ENCODE peak calls at places on chromosomes 11 and 22, in four cellular contexts. I is endodermal cell, F is prostate gland, E is sigmoid colon. M is an unnamed sample.

GRCh38 chr11:112548641-112549040 is 288.0 kb upstream of the PLET1 start:
- DNase-seq in I (no peak), F (no peak), E (no peak), M (no peak)

GRCh38 chr11:100789500-100789899 is 102.4 kb downstream of the ARHGAP42 start:
- DNase-seq in I (no peak), F (no peak), E (peak; percentile 65), M (no peak)

GRCh38 chr11:131710511-131710910 is 340.1 kb downstream of the NTM start:
- DNase-seq in I (no peak), F (no peak), E (no peak), M (no peak)

GRCh38 chr11:17736921-17737817 is 2.6 kb downstream of the KCNC1 start:
- DNase-seq in I (peak; percentile 46), F (no peak), E (peak; percentile 53), M (no peak)

GRCh38 chr22:24497879-24498278 is 2.7 kb downstream of the UPB1 start:
- DNase-seq in I (no peak), F (no peak), E (no peak), M (no peak)

GRCh38 chr11:30876228-30876627 is 290.1 kb upstream of the MPPED2 start:
- DNase-seq in I (no peak), F (no peak), E (no peak), M (no peak)

GRCh38 chr11:1353383-1354124 is 36.2 kb upstream of the BRSK2 start:
- DNase-seq in I (peak; percentile 69), F (no peak), E (peak; percentile 50), M (peak; percentile 70)

GRCh38 chr11:21257461-21257860 is 588.1 kb downstream of the NELL1 start:
- DNase-seq in I (no peak), F (no peak), E (no peak), M (no peak)

GRCh38 chr11:19970944-19971343 is 189.3 kb downstream of the DBX1 start:
- DNase-seq in I (no peak), F (no peak), E (no peak), M (no peak)

GRCh38 chr11:70203749-70204465 is 811 bp downstream of the FADD start:
- DNase-seq in I (no peak), F (peak; percentile 60), E (peak; percentile 79), M (no peak)

GRCh38 chr22:41844513-41844912 is 11.6 kb downstream of the SREBF2 start:
- DNase-seq in I (no peak), F (peak; percentile 88), E (no peak), M (no peak)

GRCh38 chr22:23269441-23270211 is 89.3 kb downstream of the BCR start:
- DNase-seq in I (peak; percentile 65), F (no peak), E (no peak), M (peak; percentile 81)

GRCh38 chr22:21904250-21904789 is 36.9 kb upstream of the MAPK1 start:
- DNase-seq in I (no peak), F (no peak), E (no peak), M (no peak)

GRCh38 chr11:64226507-64227051 is 505 bp downstream of the NUDT22 start:
- DNase-seq in I (peak; percentile 76), F (no peak), E (peak; percentile 80), M (no peak)

GRCh38 chr11:7595016-7595869 is 78.1 kb downstream of the CYB5R2 start:
- DNase-seq in I (peak; percentile 69), F (no peak), E (no peak), M (peak; percentile 69)

GRCh38 chr11:27215471-27216267 is 147.3 kb downstream of the CCDC34 start:
- DNase-seq in I (peak; percentile 66), F (no peak), E (no peak), M (peak; percentile 17)

GRCh38 chr22:49303781-49304461 is 523.8 kb downstream of the BRD1 start:
- DNase-seq in I (peak; percentile 37), F (no peak), E (peak; percentile 53), M (peak; percentile 35)

GRCh38 chr11:126793596-126793995 is 207.0 kb downstream of the KIRREL3 start:
- DNase-seq in I (no peak), F (no peak), E (no peak), M (no peak)

GRCh38 chr11:106482920-106483761 is 405.7 kb downstream of the AASDHPPT start:
- DNase-seq in I (no peak), F (no peak), E (no peak), M (no peak)

GRCh38 chr22:42611076-42611475 is 3.6 kb downstream of the POLDIP3 start:
- DNase-seq in I (no peak), F (no peak), E (no peak), M (no peak)

GRCh38 chr11:102230911-102231310 is 86.4 kb upstream of the BIRC3 start:
- DNase-seq in I (no peak), F (no peak), E (no peak), M (no peak)

GRCh38 chr22:37498289-37498909 is 12.2 kb upstream of the MFNG start:
- DNase-seq in I (peak; percentile 96), F (no peak), E (no peak), M (peak; percentile 99)

GRCh38 chr22:43148581-43148980 is 2.8 kb upstream of the TSPO start:
- DNase-seq in I (no peak), F (no peak), E (no peak), M (no peak)

GRCh38 chr11:35064114-35064800 is 74.7 kb upstream of the CD44 start:
- DNase-seq in I (no peak), F (no peak), E (no peak), M (no peak)

GRCh38 chr22:26406118-26406517 is 22.9 kb upstream of the ASPHD2 start:
- DNase-seq in I (no peak), F (no peak), E (no peak), M (no peak)

GRCh38 chr11:210122-210802 is 2.8 kb downstream of the RIC8A start:
- DNase-seq in I (no peak), F (no peak), E (peak; percentile 57), M (no peak)
- H3K4me3 ChIP-seq in I (peak overlapping the region; percentile 99), F (no peak overlapping the region), E (no peak overlapping the region), M (no peak overlapping the region)

GRCh38 chr11:62505112-62505783 is 41.4 kb downstream of the AHNAK start:
- DNase-seq in I (peak; percentile 85), F (no peak), E (peak; percentile 76), M (peak; percentile 91)
- H3K4me3 ChIP-seq in I (no peak overlapping the region), F (no peak overlapping the region), E (peak overlapping the region; percentile 31), M (peak overlapping the region; percentile 31)

GRCh38 chr11:65381721-65382035 is 768 bp downstream of the SLC25A45 start:
- DNase-seq in I (peak; percentile 91), F (peak; percentile 80), E (no peak), M (no peak)
- H3K4me3 ChIP-seq in I (no peak overlapping the region), F (peak overlapping the region; percentile 26), E (peak overlapping the region; percentile 43), M (no peak overlapping the region)

DNA sequence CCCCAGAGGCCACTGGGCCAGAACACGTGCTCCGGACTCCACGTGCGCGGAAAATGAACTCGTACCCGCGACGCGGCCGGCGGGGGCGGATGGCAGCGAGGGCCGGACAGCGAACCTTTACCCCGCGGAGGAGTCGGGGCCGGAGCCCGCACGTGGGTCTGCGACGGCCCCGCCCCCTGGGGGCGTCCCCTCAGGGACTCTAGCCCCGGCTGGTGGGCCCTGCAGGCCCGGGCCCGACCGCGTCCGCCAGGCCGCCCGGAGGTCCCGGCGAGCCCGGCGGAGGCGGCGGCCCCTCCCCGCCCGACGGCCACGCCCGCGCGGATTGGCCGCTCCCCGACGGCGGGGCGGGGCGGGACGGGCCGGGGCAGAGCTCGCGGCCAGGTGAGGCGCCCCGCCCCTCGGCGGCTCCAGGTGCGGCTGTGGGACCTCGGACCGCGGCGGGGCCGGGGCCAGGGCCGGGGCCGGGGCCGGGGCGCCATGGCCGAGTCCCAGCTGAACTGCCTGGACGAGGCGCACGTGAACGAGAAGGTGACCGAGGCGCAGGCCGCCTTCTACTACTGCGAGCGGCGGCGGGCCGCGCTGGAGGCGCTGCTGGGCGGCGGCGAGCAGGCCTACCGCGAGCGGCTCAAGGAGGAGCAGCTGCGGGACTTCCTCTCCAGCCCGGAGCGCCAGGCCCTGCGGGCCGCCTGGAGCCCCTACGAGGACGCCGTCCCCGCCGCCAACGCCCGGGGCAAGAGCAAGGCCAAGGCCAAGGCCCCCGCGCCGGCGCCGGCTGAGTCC is at the start of gene FAM83F:
- DNase-seq in I (peak; percentile 86), F (peak; percentile 68), E (no peak), M (peak; percentile 99)
- H3K4me3 ChIP-seq in I (peak within 1 kb of the TSS; percentile 73), F (peak within 1 kb of the TSS; percentile 44), E (peak within 1 kb of the TSS; percentile 23), M (peak within 1 kb of the TSS; percentile 75)

DNA sequence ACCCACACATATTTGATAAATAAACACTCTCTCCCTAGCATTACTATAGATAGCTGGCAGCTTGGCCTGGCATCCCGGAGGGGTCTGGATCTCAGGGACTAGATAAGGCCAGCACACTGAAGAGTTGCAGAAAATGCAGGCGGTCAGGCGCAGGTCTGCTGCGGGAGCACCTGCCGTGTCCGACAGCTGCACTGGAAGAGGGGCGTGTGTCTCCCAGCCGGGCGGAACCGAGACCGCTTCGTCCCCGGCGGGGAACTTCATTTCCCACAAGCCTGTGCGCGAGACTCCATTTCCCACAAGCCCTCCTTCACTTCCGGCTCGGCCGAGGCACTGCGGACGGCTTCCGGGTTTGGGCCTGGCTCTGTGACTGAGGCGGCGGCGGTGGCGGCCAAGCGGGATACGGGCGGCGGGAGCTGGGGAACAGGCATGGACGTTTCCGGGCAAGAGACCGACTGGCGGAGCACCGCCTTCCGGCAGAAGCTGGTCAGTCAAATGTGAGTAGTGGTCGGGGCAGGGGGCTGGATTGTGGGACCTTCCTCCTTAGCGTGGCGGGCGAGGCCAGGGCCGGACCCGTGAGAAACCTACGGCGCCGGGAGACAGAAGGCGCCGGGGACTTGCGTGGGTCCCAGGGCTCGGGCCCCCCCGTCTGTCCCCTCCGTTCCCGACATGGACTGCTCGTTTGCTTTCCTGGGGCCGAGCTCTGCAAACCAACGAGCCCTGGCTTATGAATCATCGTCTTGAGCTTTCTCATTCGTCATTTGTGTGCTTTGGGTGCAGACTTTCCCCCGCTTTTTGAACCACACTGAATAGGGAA is at the start of gene MED15:
- DNase-seq in I (peak; percentile 97), F (peak; percentile 86), E (peak; percentile 95), M (peak; percentile 94)
- H3K4me3 ChIP-seq in I (peak within 1 kb of the TSS; percentile 100), F (peak within 1 kb of the TSS; percentile 92), E (peak within 1 kb of the TSS; percentile 78), M (peak within 1 kb of the TSS; percentile 97)

M was measured in H7.